ENCODE peak calls at places on chromosomes 3 and 15, in five cellular contexts. C, Y, P, U and J are unnamed samples.

GRCh38 chr15:90512981-90513380 is 16.7 kb upstream of the CRTC3 start:
- DNase-seq in P (no peak), C (no peak), U (no peak), Y (no peak), J (no peak)

GRCh38 chr15:101058735-101059134 is 139.6 kb downstream of the LRRK1 start:
- DNase-seq in C (peak), P (no peak), Y (no peak), U (no peak), J (no peak)

GRCh38 chr3:188649521-188649920 is 495.6 kb downstream of the LPP start:
- DNase-seq in C (no peak), U (no peak), Y (no peak), P (no peak), J (no peak)

GRCh38 chr3:65210026-65210814 is 522.4 kb upstream of the ADAMTS9 start:
- DNase-seq in C (no peak), P (no peak), U (no peak), Y (peak), J (no peak)

GRCh38 chr3:70999730-71000129 is 583.8 kb downstream of the FOXP1 start:
- DNase-seq in C (no peak), Y (peak), U (no peak), P (no peak), J (no peak)

GRCh38 chr3:15055019-15055557 is 10.0 kb downstream of the MRPS25 start:
- DNase-seq in C (no peak), P (no peak), Y (no peak), U (no peak), J (no peak)

GRCh38 chr3:179949428-179949827 is 87.3 kb downstream of the PEX5L start:
- DNase-seq in P (no peak), Y (no peak), U (no peak), C (no peak), J (peak)

GRCh38 chr3:168249539-168250414 is 154.1 kb upstream of the GOLIM4 start:
- DNase-seq in Y (peak), P (peak), C (peak), U (no peak), J (peak)

GRCh38 chr3:42608586-42608985 is 8.1 kb downstream of the NKTR start:
- DNase-seq in P (no peak), Y (peak), U (no peak), C (no peak), J (peak)

GRCh38 chr3:128874481-128875180 is 4.8 kb upstream of the ACAD9 start:
- DNase-seq in P (no peak), Y (no peak), C (no peak), U (no peak), J (no peak)

GRCh38 chr3:118932822-118933558 is 101.7 kb downstream of the IGSF11 start:
- DNase-seq in C (no peak), P (no peak), Y (no peak), U (no peak), J (no peak)

GRCh38 chr3:7720649-7721048 is 781.0 kb upstream of the LMCD1 start:
- DNase-seq in Y (no peak), C (no peak), P (no peak), U (no peak), J (no peak)

GRCh38 chr15:75565062-75565970 is 13.8 kb downstream of the PTPN9 start:
- DNase-seq in P (no peak), C (no peak), Y (no peak), U (no peak), J (no peak)

GRCh38 chr3:159856496-159857098 is 132.0 kb upstream of the IL12A start:
- DNase-seq in Y (peak), U (no peak), P (no peak), C (no peak), J (no peak)

GRCh38 chr3:180478695-180479094 is 123.3 kb upstream of the TTC14 start:
- DNase-seq in P (no peak), Y (no peak), U (no peak), C (no peak), J (no peak)

GRCh38 chr3:127175272-127175671 is 17.7 kb upstream of the PRR23E start:
- DNase-seq in P (no peak), U (no peak), C (no peak), Y (no peak), J (no peak)

GRCh38 chr3:41041457-41041856 is 157.8 kb upstream of the CTNNB1 start:
- DNase-seq in Y (no peak), C (no peak), U (no peak), P (no peak), J (no peak)

GRCh38 chr3:138381413-138381901 is 33.1 kb downstream of the MRAS start:
- DNase-seq in U (no peak), P (no peak), Y (no peak), C (no peak), J (peak)

GRCh38 chr3:156602424-156602823 is 47.5 kb upstream of the SSR3 start:
- DNase-seq in Y (no peak), P (no peak), U (no peak), C (no peak), J (no peak)

GRCh38 chr3:38805765-38806386 is 10.1 kb downstream of the SCN10A start:
- DNase-seq in U (no peak), C (no peak), Y (no peak), P (peak), J (peak)

GRCh38 chr3:192902481-192903023 is 15.1 kb downstream of the MB21D2 start:
- DNase-seq in U (no peak), C (no peak), P (no peak), Y (no peak), J (no peak)

GRCh38 chr3:157494581-157495281 is 8.5 kb downstream of the VEPH1 start:
- DNase-seq in U (no peak), C (no peak), P (no peak), Y (no peak), J (no peak)